ENCODE peak calls at places on chromosomes 3 and 15, in six cellular contexts. B is pancreas, R is breast epithelium, F is transverse colon, Y is fibroblast of lung, Z is endothelial cell of umbilical vein. T is an unnamed sample.

GRCh38 chr3:61989681-61990080 is 383.7 kb downstream of the FEZF2 start:
- DNase-seq in B (no peak), R (no peak), F (no peak), Y (no peak), Z (no peak), T (no peak)

GRCh38 chr15:62940755-62941361 is 101.7 kb upstream of the TPM1 start:
- DNase-seq in F (peak), B (peak), R (peak), Y (peak), Z (peak), T (peak)

GRCh38 chr3:170572665-170573253 is 13.1 kb downstream of the SLC7A14 start:
- DNase-seq in Y (peak), B (no peak), F (no peak), R (no peak), Z (peak), T (peak)

GRCh38 chr3:111761309-111761795 is 97.7 kb upstream of the PHLDB2 start:
- DNase-seq in Y (peak), R (no peak), F (no peak), B (no peak), Z (peak), T (peak)

GRCh38 chr3:116492379-116492778 is 47.1 kb upstream of the LSAMP start:
- DNase-seq in Z (no peak), Y (no peak), R (no peak), B (no peak), F (no peak), T (no peak)

GRCh38 chr15:101325263-101326025 is 30.4 kb upstream of the SNRPA1 start:
- DNase-seq in Z (no peak), F (peak), Y (no peak), R (no peak), B (no peak), T (no peak)

GRCh38 chr3:172171396-172172075 is 132.2 kb downstream of the FNDC3B start:
- DNase-seq in B (no peak), Y (peak), R (no peak), Z (no peak), F (no peak), T (no peak)

GRCh38 chr3:194572131-194572789 is 61.0 kb downstream of the TMEM44 start:
- DNase-seq in B (peak), F (peak), R (peak), Z (peak), Y (peak), T (peak)

GRCh38 chr3:57974796-57975388 is 33.3 kb upstream of the FLNB start:
- DNase-seq in Y (peak), B (no peak), F (no peak), Z (peak), R (no peak), T (peak)

GRCh38 chr3:13073042-13073906 is at the start of gene IQSEC1:
- DNase-seq in F (peak), B (no peak), R (no peak), Y (peak), Z (no peak), T (no peak)

GRCh38 chr15:100818927-100819326 is 60.7 kb upstream of the ALDH1A3 start:
- DNase-seq in F (no peak), B (no peak), R (no peak), Y (peak), Z (no peak), T (peak)

GRCh38 chr15:63339836-63340235 is 41.8 kb downstream of the CA12 start:
- DNase-seq in B (no peak), Y (no peak), Z (no peak), F (no peak), R (no peak), T (no peak)

GRCh38 chr15:99450896-99451358 is 114.9 kb upstream of the MEF2A start:
- DNase-seq in R (peak), B (no peak), F (peak), Z (peak), Y (peak), T (no peak)

GRCh38 chr3:107404727-107405519 is 27.7 kb downstream of the CCDC54 start:
- DNase-seq in F (no peak), Z (no peak), Y (peak), R (no peak), B (no peak), T (peak)

GRCh38 chr3:23303601-23304217 is 100.6 kb downstream of the UBE2E2 start:
- DNase-seq in Y (no peak), B (no peak), R (no peak), Z (no peak), F (no peak), T (no peak)

GRCh38 chr3:105039004-105039403 is 327.7 kb upstream of the ALCAM start:
- DNase-seq in Y (no peak), F (no peak), R (no peak), B (no peak), Z (no peak), T (no peak)

GRCh38 chr15:86762874-86763273 is 683.2 kb downstream of the AGBL1 start:
- DNase-seq in Y (no peak), R (no peak), F (no peak), Z (no peak), B (no peak), T (no peak)

GRCh38 chr3:76063019-76063418 is 277.7 kb upstream of the ZNF717 start:
- DNase-seq in Y (peak), Z (no peak), B (no peak), F (no peak), R (no peak), T (peak)

GRCh38 chr3:150315711-150316110 is 92.4 kb upstream of the TSC22D2 start:
- DNase-seq in Z (no peak), B (no peak), F (no peak), Y (no peak), R (no peak), T (no peak)

GRCh38 chr15:70722266-70723123 is 40.9 kb downstream of the UACA start:
- DNase-seq in F (no peak), Z (peak), B (no peak), R (no peak), Y (peak), T (no peak)

GRCh38 chr3:12116892-12117291 is 41.8 kb downstream of the TIMP4 start:
- DNase-seq in Z (no peak), R (no peak), B (no peak), Y (no peak), F (no peak), T (no peak)

GRCh38 chr3:83849331-83849730 is 1109.5 kb upstream of the CADM2 start:
- DNase-seq in Z (no peak), F (no peak), R (no peak), B (no peak), Y (peak), T (no peak)

GRCh38 chr3:149042766-149043386 is 43.5 kb downstream of the HLTF start:
- DNase-seq in F (no peak), R (no peak), B (no peak), Z (peak), Y (peak), T (no peak)

GRCh38 chr3:128548426-128549282 is 55.7 kb upstream of the GATA2 start:
- DNase-seq in Y (peak), F (no peak), Z (peak), B (no peak), R (no peak), T (no peak)

GRCh38 chr3:194527726-194528125 is 40.9 kb upstream of the ATP13A3 start:
- DNase-seq in Y (no peak), R (no peak), F (no peak), Z (no peak), B (no peak), T (no peak)

GRCh38 chr15:80154336-80154735 is 1.5 kb downstream of the FAH start:
- DNase-seq in Y (no peak), B (no peak), F (no peak), R (no peak), Z (no peak), T (no peak)

GRCh38 chr15:95715116-95715888 is 615.2 kb upstream of the NR2F2 start:
- DNase-seq in Y (no peak), Z (no peak), B (no peak), R (no peak), F (no peak), T (no peak)

GRCh38 chr15:99105516-99106341 is 849 bp downstream of the SYNM start:
- DNase-seq in B (peak), Y (peak), Z (peak), R (no peak), F (peak), T (no peak)

GRCh38 chr3:188749830-188750229 is 421.9 kb upstream of the TPRG1 start:
- DNase-seq in B (no peak), F (no peak), Y (no peak), Z (no peak), R (no peak), T (no peak)
- H3K4me3 ChIP-seq in B (no peak), F (no peak), Y (no peak), Z (no peak), R (no peak), T (no peak)

GRCh38 chr3:133274477-133274876 is 125.4 kb upstream of the BFSP2 start:
- DNase-seq in F (no peak), B (no peak), Z (no peak), Y (no peak), R (no peak), T (no peak)
- TF ChIP-seq CTCF in F (no peak), B (no peak), Z (no peak), Y (peak), R (no peak), T (no peak)

GRCh38 chr3:43104786-43105185 is 1.1 kb downstream of the POMGNT2 start:
- DNase-seq in F (no peak), Y (no peak), Z (no peak), R (no peak), B (no peak), T (no peak)

GRCh38 chr3:43104039-43104438 is 1.8 kb downstream of the POMGNT2 start:
- DNase-seq in R (no peak), B (no peak), F (no peak), Z (no peak), Y (no peak), T (no peak)

GRCh38 chr3:43105597-43106292 is at the start of gene POMGNT2:
- DNase-seq in Z (peak), B (peak), R (peak), Y (peak), F (peak), T (peak)

GRCh38 chr3:43105224-43105596 is 669 bp downstream of the POMGNT2 start:
- DNase-seq in Y (no peak), R (no peak), F (no peak), B (peak), Z (no peak), T (no peak)

GRCh38 chr3:43106293-43106628 is 382 bp upstream of the POMGNT2 start:
- DNase-seq in R (no peak), Z (no peak), Y (no peak), F (no peak), B (no peak), T (no peak)
- H3K4me3 ChIP-seq in R (peak), Z (peak), Y (peak), F (peak), B (peak), T (peak)

DNA sequence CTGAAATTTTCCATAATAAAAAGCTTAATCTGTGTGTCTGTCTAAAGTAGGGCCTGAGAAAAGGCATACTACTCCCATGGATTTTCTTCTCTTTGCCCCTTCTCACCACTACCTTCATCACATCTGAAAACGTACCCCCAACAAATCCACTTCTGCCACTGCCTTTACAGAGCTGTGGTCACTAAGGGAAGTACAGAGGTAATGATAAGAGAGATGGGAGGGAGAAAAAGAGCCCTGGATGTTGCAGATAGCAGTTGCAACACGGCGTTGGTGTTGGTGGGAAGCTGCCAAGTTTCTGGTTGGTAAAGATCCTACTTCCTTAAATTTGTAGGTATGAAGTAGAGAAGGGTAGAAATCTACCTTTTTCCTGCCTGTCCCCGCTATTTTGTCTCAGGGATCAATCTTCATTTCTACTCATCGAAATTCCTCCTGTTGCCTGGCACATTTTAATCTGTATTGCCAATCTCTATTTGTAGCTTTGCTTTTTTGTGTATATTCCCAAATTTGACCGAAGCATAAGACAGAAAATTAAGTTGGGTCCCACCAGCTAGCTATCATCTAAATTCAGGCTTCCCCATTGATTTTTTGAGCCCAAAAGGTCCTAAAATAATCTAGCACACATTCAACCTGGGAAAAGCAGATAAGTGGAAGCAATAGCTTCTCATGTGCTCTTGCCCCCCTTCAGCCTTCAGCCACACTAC is 102.9 kb downstream of the TFDP2 start:
- DNase-seq in Y (no peak), Z (no peak), F (no peak), R (no peak), B (no peak), T (no peak)
- TF ChIP-seq CTCF in Y (no peak), Z (no peak), F (no peak), R (no peak), B (no peak), T (no peak)

GRCh38 chr15:26628879-26629529 is 143.9 kb downstream of the GABRB3 start:
- DNase-seq in F (no peak), Y (peak), B (peak), Z (peak), R (peak), T (no peak)
- H3K4me3 ChIP-seq in F (peak), Y (peak), B (no peak), Z (no peak), R (peak), T (no peak)

DNA sequence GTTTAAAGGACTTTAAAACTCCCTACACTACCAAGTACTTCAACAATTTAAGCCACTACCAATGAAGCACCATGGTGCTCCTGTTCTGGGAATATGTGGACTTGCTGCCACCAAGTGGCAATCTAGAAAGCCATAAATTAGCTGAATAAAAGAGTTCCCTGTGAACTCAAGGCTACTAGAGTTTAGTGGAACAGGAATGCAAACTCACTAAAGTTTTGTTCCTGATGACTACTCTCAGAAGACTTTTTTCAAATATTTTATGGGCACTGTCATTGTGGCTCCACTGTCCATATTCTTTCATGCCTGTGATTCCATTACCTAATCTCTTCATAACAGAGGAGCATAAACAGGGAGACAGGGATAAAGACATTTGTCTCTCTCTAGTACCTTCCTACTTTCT is 63.9 kb downstream of the TMCC1 start:
- DNase-seq in Z (peak), F (peak), Y (peak), B (peak), R (peak), T (peak)
- TF ChIP-seq CTCF in Z (peak), F (peak), Y (peak), B (peak), R (no peak), T (peak)

GRCh38 chr3:125157183-125157582 is 55.4 kb downstream of the SLC12A8 start:
- DNase-seq in Z (no peak), F (no peak), R (no peak), B (no peak), Y (no peak), T (no peak)

GRCh38 chr3:125156491-125156890 is 56.1 kb downstream of the SLC12A8 start:
- DNase-seq in Z (no peak), B (no peak), R (no peak), F (no peak), Y (no peak), T (no peak)

GRCh38 chr3:125154110-125154509 is 58.4 kb downstream of the SLC12A8 start:
- DNase-seq in F (no peak), B (no peak), Z (no peak), R (no peak), Y (no peak), T (no peak)

GRCh38 chr3:125151916-125152315 is 60.6 kb downstream of the SLC12A8 start:
- DNase-seq in Y (peak), F (no peak), B (no peak), Z (peak), R (no peak), T (no peak)

DNA sequence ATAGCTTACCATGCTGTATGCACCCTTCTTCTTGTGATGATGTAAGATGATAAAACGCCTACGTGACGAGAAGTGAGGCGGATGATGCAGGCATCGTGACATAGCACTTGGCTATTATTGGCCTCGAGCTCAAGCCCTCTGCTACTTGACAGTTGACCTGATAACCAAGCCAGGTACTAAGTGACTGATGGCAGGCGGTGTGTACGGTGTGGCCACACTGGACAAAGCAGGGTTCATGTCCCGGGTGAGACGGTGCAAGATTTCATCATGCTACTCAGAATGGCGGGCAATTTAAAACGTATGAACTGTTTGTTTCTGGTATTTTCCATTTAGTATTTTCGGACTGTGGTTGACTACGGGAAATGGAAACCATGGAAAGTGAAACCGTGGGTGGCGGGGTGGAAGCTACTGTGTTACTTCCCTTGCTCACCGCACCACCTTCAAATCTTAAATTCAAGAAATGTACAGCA is 57.7 kb downstream of the SLC12A8 start:
- DNase-seq in F (no peak), Y (no peak), B (no peak), R (no peak), Z (no peak), T (no peak)
- H3K4me3 ChIP-seq in F (no peak), Y (no peak), B (no peak), R (no peak), Z (no peak), T (no peak)

T was measured in AG09309.